ENCODE peak calls at places on chromosomes 3 and 15, in five cellular contexts. F is M059J; J is frontal cortex; B is activated CD8-positive, alpha-beta memory T cell treated with anti-CD3 and anti-CD28 coated beads, Interleukin-2, amount 10 ng/mL, durations not matched to agents 7 days and 5 days; V is activated CD8-positive, alpha-beta T cell treated with anti-CD3 and anti-CD28 coated beads, Interleukin-2, amount 10 ng/mL, durations not matched to agents 7 days and 5 days. Y is an unnamed sample.

GRCh38 chr15:78626611-78627010 is 5.8 kb upstream of the CHRNA3 start:
- DNase-seq in F (no peak), J (no peak), B (no peak), V (no peak), Y (no peak)

GRCh38 chr15:45641374-45641778 is 6.5 kb downstream of the SQOR start:
- DNase-seq in F (peak; percentile 71), J (no peak), B (no peak), V (no peak), Y (no peak)

GRCh38 chr3:111971533-111971932 is 7.3 kb upstream of the ABHD10 start:
- DNase-seq in F (no peak), J (no peak), B (no peak), V (no peak), Y (no peak)

GRCh38 chr15:31034152-31034551 is 42.7 kb upstream of the MTMR10 start:
- DNase-seq in F (peak; percentile 18), J (no peak), B (no peak), V (no peak), Y (no peak)

GRCh38 chr3:40719660-40720287 is 195.0 kb downstream of the ZNF621 start:
- DNase-seq in F (peak; percentile 39), J (peak; percentile 6), B (no peak), V (no peak), Y (no peak)

GRCh38 chr15:52252781-52253180 is 42.8 kb downstream of the MYO5C start:
- DNase-seq in F (peak; percentile 93), J (no peak), B (no peak), V (no peak), Y (no peak)

GRCh38 chr3:22439626-22440025 is 688.6 kb upstream of the ZNF385D start:
- DNase-seq in F (no peak), J (no peak), B (no peak), V (no peak), Y (no peak)

GRCh38 chr15:92528736-92529135 is 126.8 kb downstream of the FAM174B start:
- DNase-seq in F (peak; percentile 5), J (no peak), B (no peak), V (no peak), Y (no peak)

GRCh38 chr3:187773233-187773962 is 28.1 kb upstream of the BCL6 start:
- DNase-seq in F (no peak), J (no peak), B (no peak), V (no peak), Y (no peak)

GRCh38 chr3:129526121-129526900 is 2.1 kb upstream of the RHO start:
- DNase-seq in F (no peak), J (no peak), B (no peak), V (no peak), Y (no peak)

GRCh38 chr15:29938701-29939340 is 116.6 kb upstream of the TJP1 start:
- DNase-seq in F (no peak), J (no peak), B (no peak), V (no peak), Y (no peak)

GRCh38 chr15:89767411-89767915 is 8.7 kb upstream of the MESP2 start:
- DNase-seq in F (peak; percentile 68), J (no peak), B (no peak), V (no peak), Y (no peak)

GRCh38 chr3:38468811-38469210 is 15.1 kb downstream of the ACVR2B start:
- DNase-seq in F (no peak), J (no peak), B (no peak), V (no peak), Y (no peak)

GRCh38 chr15:48324949-48325348 is 6.3 kb upstream of the DUT start:
- DNase-seq in F (no peak), J (no peak), B (no peak), V (no peak), Y (no peak)

GRCh38 chr3:42749753-42750231 is 23.3 kb downstream of the CCDC13 start:
- DNase-seq in F (no peak), J (peak; percentile 64), B (no peak), V (no peak), Y (no peak)

GRCh38 chr3:197041875-197042488 is 12.4 kb upstream of the MELTF start:
- DNase-seq in F (no peak), J (no peak), B (no peak), V (no peak), Y (no peak)

GRCh38 chr3:134699721-134700120 is 48.9 kb upstream of the KY start:
- DNase-seq in F (no peak), J (no peak), B (no peak), V (no peak), Y (no peak)

GRCh38 chr15:88894348-88894818 is 961 bp downstream of the HAPLN3 start:
- DNase-seq in F (peak; percentile 33), J (peak; percentile 62), B (peak; percentile 88), V (peak; percentile 90), Y (peak; percentile 80)

GRCh38 chr3:177306252-177306651 is 109.0 kb upstream of the TBL1XR1 start:
- DNase-seq in F (no peak), J (no peak), B (no peak), V (no peak), Y (no peak)

GRCh38 chr15:42118650-42119531 is 24.5 kb upstream of the PLA2G4D start:
- DNase-seq in F (no peak), J (no peak), B (no peak), V (no peak), Y (no peak)

GRCh38 chr3:174937488-174937887 is 78.4 kb downstream of the NAALADL2 start:
- DNase-seq in F (peak; percentile 78), J (no peak), B (no peak), V (no peak), Y (no peak)

GRCh38 chr15:95567686-95568085 is 762.8 kb upstream of the NR2F2 start:
- DNase-seq in F (no peak), J (no peak), B (no peak), V (no peak), Y (no peak)

GRCh38 chr3:142549986-142550385 is 28.5 kb downstream of the ATR start:
- DNase-seq in F (no peak), J (no peak), B (no peak), V (no peak), Y (no peak)

GRCh38 chr15:64596701-64597468 is 136.5 kb downstream of the ZNF609 start:
- DNase-seq in F (peak; percentile 72), J (peak; percentile 44), B (peak; percentile 49), V (peak; percentile 48), Y (no peak)

GRCh38 chr3:29465836-29466235 is 185.0 kb downstream of the RBMS3 start:
- DNase-seq in F (no peak), J (no peak), B (no peak), V (no peak), Y (no peak)

GRCh38 chr3:16906679-16907078 is 21.9 kb downstream of the PLCL2 start:
- DNase-seq in F (peak; percentile 21), J (no peak), B (no peak), V (no peak), Y (no peak)

GRCh38 chr3:104437891-104438290 is 928.8 kb upstream of the ALCAM start:
- DNase-seq in F (peak; percentile 94), J (no peak), B (no peak), V (no peak), Y (no peak)